ENCODE peak calls at places on chromosomes 5 and 9, in ten cellular contexts. R is neural crest cell, Z is osteocyte, E is A549, A is GM20000, J is uterus, C is astrocyte of the spinal cord, P is Peyer's patch, N is spleen, X is RWPE1. W is an unnamed sample.

GRCh38 chr5:169740435-169740834 is 103.4 kb downstream of the DOCK2 start:
- DNase-seq in R (no peak), Z (no peak), E (no peak), A (no peak), J (no peak), C (no peak), P (no peak), N (no peak), X (no peak), W (no peak)

GRCh38 chr9:116233160-116233530 is 79.6 kb downstream of the PAPPA start:
- DNase-seq in R (no peak), Z (no peak), E (no peak), A (no peak), J (no peak), C (peak; percentile 21), P (no peak), N (no peak), X (no peak), W (no peak)

GRCh38 chr5:116766470-116766947 is 191.9 kb upstream of the SEMA6A start:
- DNase-seq in R (no peak), Z (no peak), E (peak; percentile 40), A (peak; percentile 57), J (peak; percentile 29), C (peak; percentile 97), P (no peak), N (no peak), X (peak; percentile 52), W (no peak)

GRCh38 chr5:32505718-32506117 is 61.2 kb upstream of the ZFR start:
- DNase-seq in R (no peak), Z (no peak), E (no peak), A (no peak), J (peak; percentile 33), C (no peak), P (no peak), N (no peak), X (peak; percentile 34), W (no peak)

GRCh38 chr5:115815693-115816225 is 700 bp downstream of the CDO1 start:
- DNase-seq in R (peak; percentile 28), Z (no peak), E (no peak), A (peak; percentile 19), J (no peak), C (peak; percentile 8), P (no peak), N (no peak), X (no peak), W (no peak)

GRCh38 chr5:148202531-148203092 is at the start of gene SPINK6:
- DNase-seq in R (no peak), Z (no peak), E (no peak), A (no peak), J (no peak), C (peak; percentile 32), P (no peak), N (no peak), X (peak; percentile 66), W (no peak)

GRCh38 chr9:73577867-73578266 is 426.2 kb downstream of the ANXA1 start:
- DNase-seq in R (no peak), Z (no peak), E (no peak), A (no peak), J (no peak), C (peak; percentile 78), P (no peak), N (no peak), X (peak; percentile 9), W (no peak)

GRCh38 chr5:329758-330149 is 8.2 kb downstream of the AHRR start:
- DNase-seq in R (no peak), Z (no peak), E (no peak), A (no peak), J (no peak), C (no peak), P (no peak), N (no peak), X (no peak), W (no peak)

GRCh38 chr5:158286827-158287226 is 427.9 kb upstream of the CLINT1 start:
- DNase-seq in R (no peak), Z (no peak), E (peak; percentile 3), A (no peak), J (no peak), C (no peak), P (no peak), N (no peak), X (peak; percentile 18), W (no peak)

GRCh38 chr5:170534941-170535340 is 31.1 kb downstream of the KCNIP1 start:
- DNase-seq in R (no peak), Z (no peak), E (no peak), A (no peak), J (no peak), C (no peak), P (no peak), N (no peak), X (no peak), W (peak; percentile 46)

GRCh38 chr9:72089461-72090130 is 29.2 kb upstream of the C9orf57 start:
- DNase-seq in R (no peak), Z (no peak), E (no peak), A (no peak), J (no peak), C (no peak), P (no peak), N (no peak), X (no peak), W (no peak)

GRCh38 chr9:134591082-134591571 is 50.5 kb upstream of the COL5A1 start:
- DNase-seq in R (no peak), Z (peak; percentile 77), E (no peak), A (no peak), J (no peak), C (no peak), P (no peak), N (no peak), X (no peak), W (no peak)

GRCh38 chr5:138339086-138339456 is 1.0 kb downstream of the FAM53C start:
- DNase-seq in R (no peak), Z (no peak), E (no peak), A (no peak), J (no peak), C (peak; percentile 12), P (no peak), N (no peak), X (no peak), W (no peak)

GRCh38 chr5:167895899-167896659 is 395.4 kb upstream of the WWC1 start:
- DNase-seq in R (no peak), Z (peak; percentile 34), E (no peak), A (no peak), J (no peak), C (no peak), P (no peak), N (no peak), X (no peak), W (no peak)

GRCh38 chr5:103424008-103424407 is 138.6 kb downstream of the NUDT12 start:
- DNase-seq in R (no peak), Z (no peak), E (no peak), A (no peak), J (no peak), C (peak; percentile 41), P (no peak), N (no peak), X (no peak), W (no peak)

GRCh38 chr9:123339666-123340414 is 16.2 kb upstream of the CRB2 start:
- DNase-seq in R (no peak), Z (no peak), E (no peak), A (no peak), J (no peak), C (no peak), P (peak; percentile 79), N (no peak), X (no peak), W (no peak)

GRCh38 chr5:21817668-21818419 is 1035.3 kb downstream of the CDH12 start:
- DNase-seq in R (no peak), Z (no peak), E (no peak), A (no peak), J (no peak), C (peak; percentile 19), P (no peak), N (no peak), X (no peak), W (no peak)
- TF ChIP-seq CTCF in R (peak; percentile 68), Z (peak; percentile 45), E (no peak), A (no peak), J (no peak), C (peak; percentile 23), P (no peak), N (no peak), X (peak; percentile 55), W (peak; percentile 88)

DNA sequence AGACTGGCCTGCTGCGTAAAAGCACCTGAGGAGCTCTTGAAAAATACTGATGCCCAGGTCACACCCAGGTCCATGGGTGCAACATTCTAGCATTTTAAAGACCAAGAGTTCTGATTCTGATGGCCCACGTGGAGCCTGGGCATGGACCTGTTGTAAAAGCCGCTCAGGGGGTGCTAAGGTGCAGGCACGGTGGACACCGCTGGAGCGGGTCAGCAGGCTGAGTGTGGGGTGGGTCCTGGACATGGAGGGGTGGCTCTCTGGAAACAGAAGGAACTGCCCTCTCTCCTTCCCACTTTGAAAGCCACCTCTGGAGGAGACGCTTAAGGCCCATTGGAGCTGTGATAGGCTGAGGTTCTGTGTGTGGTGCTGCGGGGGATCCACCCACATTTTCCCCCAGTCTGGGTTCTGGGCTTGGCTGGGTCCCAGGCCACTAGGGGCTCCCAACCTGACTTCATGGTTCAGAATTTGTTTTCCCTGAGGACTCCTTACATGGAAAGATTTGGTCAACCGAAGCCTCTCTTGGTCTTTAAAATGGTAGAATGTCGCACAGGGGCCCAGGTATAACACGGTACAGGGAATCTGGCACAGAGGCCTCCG is 16.6 kb downstream of the GPRIN1 start:
- DNase-seq in R (no peak), Z (no peak), E (no peak), A (no peak), J (no peak), C (no peak), P (no peak), N (no peak), X (no peak), W (peak; percentile 63)
- TF ChIP-seq CTCF in R (no peak), Z (no peak), E (no peak), A (no peak), J (no peak), C (no peak), P (no peak), N (no peak), X (no peak), W (no peak)

GRCh38 chr5:140051950-140052349 is 8.9 kb upstream of the NRG2 start:
- DNase-seq in R (no peak), Z (no peak), E (no peak), A (no peak), J (no peak), C (no peak), P (no peak), N (no peak), X (no peak), W (no peak)
- TF ChIP-seq CTCF in R (no peak), Z (no peak), E (no peak), A (no peak), J (no peak), C (no peak), P (no peak), N (no peak), X (no peak), W (no peak)

DNA sequence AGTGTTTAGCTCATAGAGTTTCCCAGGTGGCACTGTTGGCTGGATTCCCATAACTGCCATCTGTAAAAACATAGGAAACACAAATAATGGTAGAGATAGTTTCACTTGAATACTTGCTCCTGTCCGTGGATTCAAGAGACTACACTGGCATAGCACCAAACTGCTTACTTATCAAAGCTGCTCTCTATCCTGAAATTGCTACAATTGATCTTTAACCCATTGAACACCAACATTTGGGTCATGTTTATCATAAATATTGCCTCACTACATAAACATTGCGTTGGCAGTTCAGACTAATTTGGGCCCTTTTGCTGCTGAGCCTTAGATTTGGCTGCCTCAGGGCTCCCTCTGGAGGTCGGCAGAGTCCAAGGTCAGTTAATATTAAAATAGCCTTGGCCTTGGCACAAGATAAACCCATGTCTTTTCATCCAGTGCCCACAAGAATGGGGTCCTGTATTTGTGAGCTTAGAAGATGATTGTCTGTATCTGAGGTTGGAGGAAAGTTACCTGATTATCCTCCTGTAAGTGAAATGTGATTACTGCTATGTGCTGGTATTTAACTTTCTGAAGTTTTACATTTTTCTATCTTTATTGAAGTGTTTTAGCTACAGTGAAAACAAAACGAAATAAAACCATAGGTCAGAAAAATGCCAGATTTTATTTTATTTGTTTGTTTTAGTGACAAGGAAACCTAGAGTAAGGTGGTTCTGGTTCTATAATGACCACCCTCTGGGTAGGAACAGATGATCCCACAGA is 4.0 kb upstream of the RANBP3L start:
- DNase-seq in R (peak; percentile 22), Z (no peak), E (no peak), A (peak; percentile 27), J (peak; percentile 48), C (peak; percentile 64), P (no peak), N (no peak), X (peak; percentile 37), W (no peak)
- TF ChIP-seq CTCF in R (peak; percentile 67), Z (peak; percentile 86), E (peak; percentile 72), A (peak; percentile 71), J (peak; percentile 49), C (peak; percentile 78), P (peak; percentile 56), N (no peak), X (peak; percentile 82), W (peak; percentile 97)

W was measured in RWPE2.